ENCODE peak calls at places on chromosomes 5 and 9, in eight cellular contexts. One of them, this sample, is unnamed.

GRCh38 chr9:85858351-85858750 is 82.6 kb upstream of the NAA35 start:
- DNase-seq in PC-3: no peak
- DNase-seq in psoas muscle: no peak
- DNase-seq in brain microvascular endothelial cell: no peak
- DNase-seq in AG04449: no peak
- DNase-seq in astrocyte of the cerebellum: no peak
- DNase-seq in ovary: no peak
- DNase-seq in AG10803: no peak
- DNase-seq in this sample: no peak

GRCh38 chr5:73118331-73119011 is 1.9 kb upstream of the TMEM171 start:
- DNase-seq in AG04449: no peak
- DNase-seq in brain microvascular endothelial cell: no peak
- DNase-seq in AG10803: no peak
- DNase-seq in ovary: no peak
- DNase-seq in psoas muscle: no peak
- DNase-seq in astrocyte of the cerebellum: no peak
- DNase-seq in PC-3: no peak
- DNase-seq in this sample: no peak

GRCh38 chr9:69145148-69145547 is 28.9 kb upstream of the TJP2 start:
- DNase-seq in AG04449: no peak
- DNase-seq in AG10803: peak
- DNase-seq in brain microvascular endothelial cell: no peak
- DNase-seq in astrocyte of the cerebellum: no peak
- DNase-seq in PC-3: no peak
- DNase-seq in psoas muscle: no peak
- DNase-seq in ovary: no peak
- DNase-seq in this sample: no peak

GRCh38 chr5:139848508-139849100 is 53.0 kb downstream of the PSD2 start:
- DNase-seq in AG04449: no peak
- DNase-seq in astrocyte of the cerebellum: no peak
- DNase-seq in psoas muscle: no peak
- DNase-seq in AG10803: no peak
- DNase-seq in PC-3: no peak
- DNase-seq in ovary: peak
- DNase-seq in brain microvascular endothelial cell: no peak
- DNase-seq in this sample: no peak

GRCh38 chr9:69307446-69308216 is 17.4 kb upstream of the ENTREP1 start:
- DNase-seq in brain microvascular endothelial cell: peak
- DNase-seq in AG10803: peak
- DNase-seq in psoas muscle: no peak
- DNase-seq in astrocyte of the cerebellum: peak
- DNase-seq in PC-3: no peak
- DNase-seq in ovary: no peak
- DNase-seq in AG04449: peak
- DNase-seq in this sample: no peak

GRCh38 chr9:126615251-126615790 is 1.6 kb downstream of the LMX1B start:
- DNase-seq in AG10803: peak
- DNase-seq in psoas muscle: no peak
- DNase-seq in PC-3: no peak
- DNase-seq in ovary: no peak
- DNase-seq in brain microvascular endothelial cell: no peak
- DNase-seq in AG04449: no peak
- DNase-seq in astrocyte of the cerebellum: no peak
- DNase-seq in this sample: peak

GRCh38 chr5:163104496-163104895 is 332.9 kb upstream of the CCNG1 start:
- DNase-seq in PC-3: peak
- DNase-seq in brain microvascular endothelial cell: no peak
- DNase-seq in psoas muscle: no peak
- DNase-seq in AG10803: no peak
- DNase-seq in ovary: no peak
- DNase-seq in AG04449: no peak
- DNase-seq in astrocyte of the cerebellum: no peak
- DNase-seq in this sample: no peak

GRCh38 chr5:115749016-115749415 is 67.4 kb downstream of the CDO1 start:
- DNase-seq in brain microvascular endothelial cell: no peak
- DNase-seq in AG04449: no peak
- DNase-seq in AG10803: no peak
- DNase-seq in ovary: no peak
- DNase-seq in psoas muscle: no peak
- DNase-seq in astrocyte of the cerebellum: no peak
- DNase-seq in PC-3: peak
- DNase-seq in this sample: no peak

GRCh38 chr5:52837068-52837467 is 49.4 kb downstream of the ITGA1 start:
- DNase-seq in PC-3: no peak
- DNase-seq in astrocyte of the cerebellum: peak
- DNase-seq in brain microvascular endothelial cell: peak
- DNase-seq in AG04449: no peak
- DNase-seq in psoas muscle: no peak
- DNase-seq in ovary: no peak
- DNase-seq in AG10803: no peak
- DNase-seq in this sample: no peak

GRCh38 chr5:177557041-177557647 is 2.8 kb upstream of the FAM193B start:
- DNase-seq in brain microvascular endothelial cell: no peak
- DNase-seq in AG04449: no peak
- DNase-seq in AG10803: no peak
- DNase-seq in ovary: no peak
- DNase-seq in astrocyte of the cerebellum: no peak
- DNase-seq in PC-3: no peak
- DNase-seq in psoas muscle: no peak
- DNase-seq in this sample: no peak

GRCh38 chr9:125513634-125514413 is 193.2 kb downstream of the MAPKAP1 start:
- DNase-seq in PC-3: peak
- DNase-seq in brain microvascular endothelial cell: peak
- DNase-seq in AG04449: peak
- DNase-seq in psoas muscle: peak
- DNase-seq in ovary: peak
- DNase-seq in astrocyte of the cerebellum: peak
- DNase-seq in AG10803: peak
- DNase-seq in this sample: peak

GRCh38 chr9:131709741-131710499 is 30.0 kb downstream of the RAPGEF1 start:
- DNase-seq in AG04449: no peak
- DNase-seq in ovary: no peak
- DNase-seq in PC-3: no peak
- DNase-seq in brain microvascular endothelial cell: peak
- DNase-seq in astrocyte of the cerebellum: no peak
- DNase-seq in psoas muscle: peak
- DNase-seq in AG10803: peak
- DNase-seq in this sample: no peak

GRCh38 chr9:115691097-115691496 is 462.5 kb upstream of the PAPPA start:
- DNase-seq in PC-3: peak
- DNase-seq in ovary: no peak
- DNase-seq in astrocyte of the cerebellum: peak
- DNase-seq in AG04449: peak
- DNase-seq in brain microvascular endothelial cell: peak
- DNase-seq in AG10803: peak
- DNase-seq in psoas muscle: no peak
- DNase-seq in this sample: no peak

GRCh38 chr5:92641031-92641962 is 939.7 kb downstream of the NR2F1-AS1 start:
- DNase-seq in astrocyte of the cerebellum: peak
- DNase-seq in PC-3: peak
- DNase-seq in AG10803: peak
- DNase-seq in psoas muscle: no peak
- DNase-seq in ovary: peak
- DNase-seq in AG04449: no peak
- DNase-seq in brain microvascular endothelial cell: peak
- DNase-seq in this sample: no peak

GRCh38 chr5:14696057-14696456 is 31.5 kb downstream of the OTULIN start:
- DNase-seq in astrocyte of the cerebellum: no peak
- DNase-seq in PC-3: no peak
- DNase-seq in AG04449: no peak
- DNase-seq in brain microvascular endothelial cell: no peak
- DNase-seq in AG10803: no peak
- DNase-seq in ovary: no peak
- DNase-seq in psoas muscle: no peak
- DNase-seq in this sample: no peak

GRCh38 chr5:132256783-132257130 is 739 bp upstream of the PDLIM4 start:
- DNase-seq in psoas muscle: no peak
- DNase-seq in brain microvascular endothelial cell: no peak
- DNase-seq in AG10803: no peak
- DNase-seq in PC-3: no peak
- DNase-seq in ovary: no peak
- DNase-seq in astrocyte of the cerebellum: no peak
- DNase-seq in AG04449: no peak
- DNase-seq in this sample: no peak

GRCh38 chr5:179533907-179534306 is 16.4 kb upstream of the RUFY1 start:
- DNase-seq in AG04449: no peak
- DNase-seq in ovary: no peak
- DNase-seq in PC-3: no peak
- DNase-seq in AG10803: no peak
- DNase-seq in astrocyte of the cerebellum: no peak
- DNase-seq in brain microvascular endothelial cell: no peak
- DNase-seq in psoas muscle: no peak
- DNase-seq in this sample: no peak

GRCh38 chr9:72557549-72557948 is 36.1 kb downstream of the TMC1 start:
- DNase-seq in AG10803: peak
- DNase-seq in AG04449: peak
- DNase-seq in brain microvascular endothelial cell: peak
- DNase-seq in astrocyte of the cerebellum: no peak
- DNase-seq in PC-3: peak
- DNase-seq in psoas muscle: no peak
- DNase-seq in ovary: peak
- DNase-seq in this sample: peak

GRCh38 chr5:77356740-77357139 is 135.4 kb downstream of the WDR41 start:
- DNase-seq in psoas muscle: no peak
- DNase-seq in AG10803: peak
- DNase-seq in ovary: no peak
- DNase-seq in PC-3: peak
- DNase-seq in brain microvascular endothelial cell: peak
- DNase-seq in AG04449: peak
- DNase-seq in astrocyte of the cerebellum: peak
- DNase-seq in this sample: no peak

GRCh38 chr5:157180374-157181264 is at the start of gene ITK:
- DNase-seq in astrocyte of the cerebellum: no peak
- DNase-seq in psoas muscle: no peak
- DNase-seq in AG04449: no peak
- DNase-seq in AG10803: no peak
- DNase-seq in brain microvascular endothelial cell: no peak
- DNase-seq in PC-3: no peak
- DNase-seq in ovary: no peak
- DNase-seq in this sample: no peak

GRCh38 chr5:140926211-140926902 is at the start of gene PCDHAC1:
- DNase-seq in AG04449: no peak
- DNase-seq in astrocyte of the cerebellum: no peak
- DNase-seq in brain microvascular endothelial cell: peak
- DNase-seq in AG10803: peak
- DNase-seq in ovary: peak
- DNase-seq in psoas muscle: peak
- DNase-seq in PC-3: peak
- DNase-seq in this sample: peak

GRCh38 chr9:105132006-105132405 is 112.4 kb upstream of the SLC44A1 start:
- DNase-seq in PC-3: no peak
- DNase-seq in AG04449: no peak
- DNase-seq in ovary: no peak
- DNase-seq in AG10803: peak
- DNase-seq in brain microvascular endothelial cell: no peak
- DNase-seq in psoas muscle: no peak
- DNase-seq in astrocyte of the cerebellum: no peak
- DNase-seq in this sample: no peak

GRCh38 chr5:33857037-33857436 is 34.8 kb downstream of the ADAMTS12 start:
- DNase-seq in AG10803: no peak
- DNase-seq in AG04449: no peak
- DNase-seq in brain microvascular endothelial cell: no peak
- DNase-seq in astrocyte of the cerebellum: no peak
- DNase-seq in psoas muscle: no peak
- DNase-seq in ovary: no peak
- DNase-seq in PC-3: no peak
- DNase-seq in this sample: no peak
- H3K4me3 ChIP-seq in AG10803: no peak
- H3K4me3 ChIP-seq in AG04449: no peak
- H3K4me3 ChIP-seq in brain microvascular endothelial cell: no peak
- H3K4me3 ChIP-seq in astrocyte of the cerebellum: no peak
- H3K4me3 ChIP-seq in psoas muscle: no peak
- H3K4me3 ChIP-seq in ovary: no peak
- H3K4me3 ChIP-seq in PC-3: no peak
- H3K4me3 ChIP-seq in this sample: no peak

GRCh38 chr5:145903113-145903512 is 30.3 kb upstream of the GRXCR2 start:
- DNase-seq in astrocyte of the cerebellum: no peak
- DNase-seq in AG04449: no peak
- DNase-seq in psoas muscle: no peak
- DNase-seq in AG10803: no peak
- DNase-seq in ovary: no peak
- DNase-seq in PC-3: no peak
- DNase-seq in brain microvascular endothelial cell: no peak
- DNase-seq in this sample: no peak
- TF ChIP-seq CTCF in astrocyte of the cerebellum: peak
- TF ChIP-seq CTCF in AG04449: peak
- TF ChIP-seq CTCF in psoas muscle: no peak
- TF ChIP-seq CTCF in AG10803: peak
- TF ChIP-seq CTCF in ovary: no peak
- TF ChIP-seq CTCF in PC-3: peak
- TF ChIP-seq CTCF in brain microvascular endothelial cell: peak
- TF ChIP-seq CTCF in this sample: peak

GRCh38 chr5:134873494-134873893 is 677 bp upstream of the TXNDC15 start:
- DNase-seq in psoas muscle: no peak
- DNase-seq in brain microvascular endothelial cell: no peak
- DNase-seq in PC-3: no peak
- DNase-seq in ovary: no peak
- DNase-seq in astrocyte of the cerebellum: no peak
- DNase-seq in AG10803: no peak
- DNase-seq in AG04449: no peak
- DNase-seq in this sample: no peak
- H3K4me3 ChIP-seq in psoas muscle: peak
- H3K4me3 ChIP-seq in brain microvascular endothelial cell: no peak
- H3K4me3 ChIP-seq in PC-3: peak
- H3K4me3 ChIP-seq in ovary: no peak
- H3K4me3 ChIP-seq in astrocyte of the cerebellum: no peak
- H3K4me3 ChIP-seq in AG10803: no peak
- H3K4me3 ChIP-seq in AG04449: no peak
- H3K4me3 ChIP-seq in this sample: no peak

DNA sequence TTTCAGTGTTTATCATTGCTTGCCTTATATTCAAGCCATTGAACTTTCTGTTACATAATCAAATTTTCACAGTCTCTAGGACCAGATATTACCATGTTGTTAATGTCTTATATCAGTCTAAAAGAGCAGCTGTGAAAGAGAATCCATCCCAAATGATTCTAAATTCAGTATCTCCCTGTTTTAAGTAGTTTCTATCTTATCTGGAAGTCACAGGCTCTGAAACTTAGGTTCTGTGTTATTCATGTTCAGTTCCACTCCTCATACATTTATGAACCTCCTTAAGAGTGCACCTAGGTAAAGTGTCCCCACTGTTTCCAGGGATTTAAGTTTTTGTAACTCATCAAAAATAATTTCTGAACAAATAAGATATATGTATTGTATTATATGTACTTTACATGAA is 9.7 kb downstream of the LYRM7 start:
- DNase-seq in ovary: no peak
- DNase-seq in brain microvascular endothelial cell: no peak
- DNase-seq in AG10803: no peak
- DNase-seq in psoas muscle: no peak
- DNase-seq in astrocyte of the cerebellum: no peak
- DNase-seq in PC-3: no peak
- DNase-seq in AG04449: no peak
- DNase-seq in this sample: no peak
- TF ChIP-seq CTCF in ovary: no peak
- TF ChIP-seq CTCF in brain microvascular endothelial cell: no peak
- TF ChIP-seq CTCF in AG10803: no peak
- TF ChIP-seq CTCF in psoas muscle: no peak
- TF ChIP-seq CTCF in astrocyte of the cerebellum: no peak
- TF ChIP-seq CTCF in PC-3: no peak
- TF ChIP-seq CTCF in AG04449: no peak
- TF ChIP-seq CTCF in this sample: no peak

This sample was measured in RWPE2.